ENCODE peak calls at places on chromosome 10, in seven cellular contexts. I, S, B, M, Q, K and L are unnamed samples.

GRCh38 chr10:90398551-90398950 is 459.3 kb downstream of the HTR7 start:
- DNase-seq in I (no peak), S (peak; percentile 58), B (no peak), M (no peak), Q (peak; percentile 56), K (no peak), L (no peak)

GRCh38 chr10:7107287-7107686 is 303.5 kb downstream of the SFMBT2 start:
- DNase-seq in I (peak; percentile 47), S (no peak), B (no peak), M (no peak), Q (no peak), K (no peak), L (no peak)

GRCh38 chr10:122490786-122491680 is 29.7 kb downstream of the HTRA1 start:
- DNase-seq in I (no peak), S (no peak), B (peak; percentile 15), M (peak; percentile 66), Q (no peak), K (no peak), L (no peak)

GRCh38 chr10:122515588-122516231 is 44.8 kb upstream of the DMBT1 start:
- DNase-seq in I (no peak), S (no peak), B (no peak), M (no peak), Q (no peak), K (peak; percentile 45), L (no peak)

GRCh38 chr10:23200997-23201652 is 9.0 kb downstream of the PTF1A start:
- DNase-seq in I (no peak), S (no peak), B (no peak), M (no peak), Q (no peak), K (peak; percentile 5), L (no peak)

GRCh38 chr10:125103466-125104377 is 56.6 kb downstream of the CTBP2 start:
- DNase-seq in I (no peak), S (no peak), B (peak; percentile 66), M (no peak), Q (no peak), K (no peak), L (no peak)

GRCh38 chr10:78336402-78336791 is 302.7 kb downstream of the RPS24 start:
- DNase-seq in I (peak; percentile 73), S (no peak), B (no peak), M (peak; percentile 0), Q (peak; percentile 97), K (no peak), L (no peak)

GRCh38 chr10:69413221-69413865 is 3.4 kb downstream of the TACR2 start:
- DNase-seq in I (peak; percentile 71), S (peak; percentile 81), B (peak; percentile 95), M (peak; percentile 54), Q (peak; percentile 72), K (peak; percentile 61), L (peak; percentile 69)

GRCh38 chr10:110016037-110016436 is 8.3 kb downstream of the ADD3 start:
- DNase-seq in I (no peak), S (peak; percentile 40), B (peak; percentile 63), M (peak; percentile 11), Q (no peak), K (no peak), L (no peak)

GRCh38 chr10:130941886-130942285 is 369.6 kb downstream of the TCERG1L start:
- DNase-seq in I (no peak), S (no peak), B (no peak), M (no peak), Q (no peak), K (no peak), L (no peak)

GRCh38 chr10:52071814-52072213 is 242.3 kb upstream of the DKK1 start:
- DNase-seq in I (no peak), S (no peak), B (peak; percentile 12), M (no peak), Q (no peak), K (no peak), L (no peak)

GRCh38 chr10:75034131-75034512 is 77.3 kb upstream of the SAMD8 start:
- DNase-seq in I (no peak), S (no peak), B (no peak), M (no peak), Q (no peak), K (no peak), L (no peak)

GRCh38 chr10:5647507-5648240 is 18.7 kb downstream of the ASB13 start:
- DNase-seq in I (no peak), S (no peak), B (no peak), M (no peak), Q (no peak), K (no peak), L (no peak)

GRCh38 chr10:78456649-78457400 is 423.2 kb downstream of the RPS24 start:
- DNase-seq in I (no peak), S (no peak), B (no peak), M (no peak), Q (no peak), K (no peak), L (no peak)

GRCh38 chr10:23331567-23332290 is 12.9 kb downstream of the C10orf67 start:
- DNase-seq in I (no peak), S (peak; percentile 7), B (no peak), M (no peak), Q (peak; percentile 97), K (no peak), L (no peak)

GRCh38 chr10:43959854-43960415 is 311.3 kb upstream of the ZNF32 start:
- DNase-seq in I (no peak), S (no peak), B (no peak), M (no peak), Q (no peak), K (no peak), L (no peak)

GRCh38 chr10:63773962-63774361 is 252.8 kb downstream of the REEP3 start:
- DNase-seq in I (no peak), S (no peak), B (no peak), M (no peak), Q (no peak), K (no peak), L (no peak)

GRCh38 chr10:78025685-78026364 is 3.5 kb downstream of the POLR3A start:
- DNase-seq in I (peak; percentile 35), S (no peak), B (no peak), M (no peak), Q (peak; percentile 86), K (no peak), L (no peak)

GRCh38 chr10:3090914-3091313 is 23.6 kb downstream of the PFKP start:
- DNase-seq in I (no peak), S (no peak), B (peak; percentile 54), M (peak; percentile 72), Q (no peak), K (no peak), L (no peak)

GRCh38 chr10:131747791-131748190 is 153.0 kb upstream of the PPP2R2D start:
- DNase-seq in I (no peak), S (no peak), B (no peak), M (no peak), Q (no peak), K (no peak), L (no peak)

GRCh38 chr10:93993782-93994668 is at the start of gene PLCE1:
- DNase-seq in I (no peak), S (no peak), B (peak; percentile 67), M (peak; percentile 23), Q (peak; percentile 6), K (peak; percentile 60), L (peak; percentile 76)

GRCh38 chr10:34252111-34252510 is 563.0 kb downstream of the PARD3 start:
- DNase-seq in I (no peak), S (no peak), B (peak; percentile 64), M (no peak), Q (no peak), K (no peak), L (no peak)

GRCh38 chr10:44991571-44991970 is 9.2 kb upstream of the ZNF22 start:
- DNase-seq in I (no peak), S (no peak), B (no peak), M (peak; percentile 9), Q (no peak), K (no peak), L (no peak)

GRCh38 chr10:68566955-68567354 is 6.8 kb downstream of the TET1 start:
- DNase-seq in I (no peak), S (peak; percentile 38), B (no peak), M (no peak), Q (no peak), K (no peak), L (no peak)

GRCh38 chr10:84329986-84330651 is 1.7 kb downstream of the CCSER2 start:
- DNase-seq in I (no peak), S (no peak), B (no peak), M (no peak), Q (no peak), K (peak; percentile 46), L (peak; percentile 56)

GRCh38 chr10:44958196-44958896 is 1.3 kb upstream of the RASSF4 start:
- DNase-seq in I (peak; percentile 78), S (peak; percentile 16), B (no peak), M (no peak), Q (peak; percentile 67), K (no peak), L (no peak)

GRCh38 chr10:60828489-60828852 is 50.2 kb downstream of the CDK1 start:
- DNase-seq in I (peak; percentile 4), S (no peak), B (no peak), M (no peak), Q (no peak), K (no peak), L (no peak)

GRCh38 chr10:82397859-82398258 is 522.9 kb downstream of the NRG3 start:
- DNase-seq in I (no peak), S (no peak), B (peak; percentile 32), M (no peak), Q (no peak), K (no peak), L (no peak)

GRCh38 chr10:51422311-51423120 is 276.9 kb downstream of the CSTF2T start:
- DNase-seq in I (peak; percentile 66), S (peak; percentile 44), B (peak; percentile 79), M (peak; percentile 33), Q (peak; percentile 69), K (peak; percentile 34), L (peak; percentile 27)

GRCh38 chr10:24826022-24826421 is 102.3 kb upstream of the ARHGAP21 start:
- DNase-seq in I (peak; percentile 53), S (no peak), B (no peak), M (no peak), Q (peak; percentile 88), K (no peak), L (no peak)